ENCODE peak calls at places on chromosomes 4 and X, in seven cellular contexts. E, F, R, A, Y, G and T are unnamed samples.

GRCh38 chr4:48025005-48025404 is 8.4 kb downstream of the NIPAL1 start:
- DNase-seq in A (no peak), R (no peak), G (no peak), E (no peak), Y (no peak), F (no peak), T (no peak)

GRCh38 chr4:185387957-185388356 is 7.8 kb downstream of the LRP2BP start:
- DNase-seq in G (no peak), A (no peak), F (no peak), Y (no peak), R (no peak), E (no peak), T (no peak)

GRCh38 chr4:1843852-1844251 is 12.1 kb downstream of the LETM1 start:
- DNase-seq in A (no peak), G (no peak), Y (no peak), R (no peak), F (no peak), E (no peak), T (no peak)

GRCh38 chrX:21963736-21964135 is 23.2 kb downstream of the SMS start:
- DNase-seq in F (no peak), Y (no peak), G (no peak), R (no peak), A (no peak), E (no peak), T (no peak)

GRCh38 chr4:82893942-82894341 is 3.0 kb upstream of the SEC31A start:
- DNase-seq in E (no peak), G (peak), Y (no peak), A (no peak), F (no peak), R (no peak), T (no peak)

GRCh38 chr4:119728692-119729593 is 100.3 kb upstream of the PDE5A start:
- DNase-seq in F (no peak), A (no peak), G (no peak), R (no peak), Y (no peak), E (no peak), T (peak)

GRCh38 chrX:139204576-139204902 is 326.0 kb upstream of the F9 start:
- DNase-seq in F (no peak), R (no peak), E (no peak), Y (no peak), G (no peak), A (no peak), T (no peak)

GRCh38 chr4:5158391-5158770 is 107.1 kb downstream of the STK32B start:
- DNase-seq in A (no peak), E (peak), G (peak), F (no peak), Y (no peak), R (no peak), T (no peak)

GRCh38 chrX:104137496-104137895 is 19.3 kb downstream of the SLC25A53 start:
- DNase-seq in R (no peak), F (peak), E (peak), Y (peak), A (no peak), G (no peak), T (no peak)

GRCh38 chr4:141802324-141802723 is 165.9 kb downstream of the IL15 start:
- DNase-seq in A (no peak), F (no peak), G (no peak), Y (no peak), E (peak), R (no peak), T (no peak)

GRCh38 chrX:49876750-49877149 is 2.5 kb upstream of the USP27X start:
- DNase-seq in Y (peak), E (peak), A (no peak), G (peak), F (peak), R (peak), T (peak)

GRCh38 chr4:2284161-2284933 is 22.4 kb upstream of the MXD4 start:
- DNase-seq in F (no peak), Y (no peak), G (no peak), R (no peak), A (no peak), E (no peak), T (no peak)

GRCh38 chr4:82043081-82043808 is 330.5 kb downstream of the HNRNPD start:
- DNase-seq in F (no peak), A (no peak), E (no peak), G (peak), R (no peak), Y (peak), T (no peak)

GRCh38 chr4:14072506-14072905 is 445.0 kb upstream of the BOD1L1 start:
- DNase-seq in E (no peak), Y (no peak), A (no peak), G (no peak), R (no peak), F (no peak), T (no peak)

GRCh38 chr4:26048378-26048882 is 134.4 kb downstream of the SMIM20 start:
- DNase-seq in R (peak), E (no peak), Y (no peak), G (no peak), A (no peak), F (no peak), T (no peak)

GRCh38 chr4:37889849-37890500 is 909 bp upstream of the TBC1D1 start:
- DNase-seq in F (no peak), A (no peak), E (no peak), R (peak), G (no peak), Y (peak), T (no peak)

GRCh38 chr4:145823743-145824142 is 114.9 kb downstream of the ZNF827 start:
- DNase-seq in Y (no peak), G (no peak), R (no peak), A (no peak), F (no peak), E (no peak), T (no peak)

GRCh38 chr4:4670869-4671268 is 129.0 kb upstream of the STX18 start:
- DNase-seq in A (no peak), R (no peak), G (peak), F (no peak), Y (no peak), E (no peak), T (no peak)

GRCh38 chrX:3757510-3758025 is 44.1 kb upstream of the PRKX start:
- DNase-seq in Y (no peak), E (no peak), F (no peak), G (no peak), A (no peak), R (no peak), T (no peak)

GRCh38 chrX:136619889-136620505 is 28.0 kb upstream of the CD40LG start:
- DNase-seq in F (no peak), A (no peak), Y (no peak), G (no peak), R (no peak), E (no peak), T (no peak)

GRCh38 chrX:84248226-84248625 is 60.2 kb upstream of the RPS6KA6 start:
- DNase-seq in E (no peak), F (no peak), R (no peak), G (no peak), Y (no peak), A (no peak), T (no peak)

GRCh38 chr4:8010618-8011017 is 71.0 kb upstream of the AFAP1 start:
- DNase-seq in A (no peak), F (no peak), G (peak), E (no peak), Y (no peak), R (peak), T (no peak)

GRCh38 chrX:8868070-8868795 is 67.0 kb upstream of the FAM9A start:
- DNase-seq in Y (no peak), F (no peak), G (no peak), A (no peak), R (no peak), E (peak), T (no peak)

GRCh38 chr4:45527160-45527559 is 596.7 kb downstream of the GABRG1 start:
- DNase-seq in F (no peak), A (no peak), Y (no peak), E (no peak), G (no peak), R (no peak), T (no peak)

GRCh38 chr4:77582151-77582550 is 23.5 kb upstream of the CXCL13 start:
- DNase-seq in F (no peak), A (no peak), E (no peak), R (no peak), Y (no peak), G (no peak), T (no peak)

GRCh38 chr4:77591532-77591931 is 14.1 kb upstream of the CXCL13 start:
- DNase-seq in R (no peak), A (no peak), E (no peak), F (no peak), G (no peak), Y (no peak), T (no peak)

GRCh38 chr4:77581724-77582123 is 23.9 kb upstream of the CXCL13 start:
- DNase-seq in Y (no peak), G (no peak), F (no peak), R (no peak), A (no peak), E (no peak), T (no peak)

GRCh38 chr4:77582716-77583115 is 22.9 kb upstream of the CXCL13 start:
- DNase-seq in Y (no peak), E (peak), G (no peak), A (no peak), F (no peak), R (no peak), T (no peak)

GRCh38 chr4:77586953-77587383 is 18.7 kb upstream of the CXCL13 start:
- DNase-seq in R (no peak), Y (no peak), A (no peak), E (peak), F (no peak), G (no peak), T (no peak)
- TF ChIP-seq REST in R (no peak), Y (no peak), A (no peak), E (no peak), F (no peak), G (no peak), T (no peak)

GRCh38 chrX:143633530-143634372 is 2.1 kb downstream of the SLITRK4 start:
- DNase-seq in A (no peak), Y (peak), R (no peak), G (no peak), F (no peak), E (no peak), T (no peak)
- TF ChIP-seq REST in A (no peak), Y (no peak), R (no peak), G (no peak), F (no peak), E (no peak), T (no peak)

DNA sequence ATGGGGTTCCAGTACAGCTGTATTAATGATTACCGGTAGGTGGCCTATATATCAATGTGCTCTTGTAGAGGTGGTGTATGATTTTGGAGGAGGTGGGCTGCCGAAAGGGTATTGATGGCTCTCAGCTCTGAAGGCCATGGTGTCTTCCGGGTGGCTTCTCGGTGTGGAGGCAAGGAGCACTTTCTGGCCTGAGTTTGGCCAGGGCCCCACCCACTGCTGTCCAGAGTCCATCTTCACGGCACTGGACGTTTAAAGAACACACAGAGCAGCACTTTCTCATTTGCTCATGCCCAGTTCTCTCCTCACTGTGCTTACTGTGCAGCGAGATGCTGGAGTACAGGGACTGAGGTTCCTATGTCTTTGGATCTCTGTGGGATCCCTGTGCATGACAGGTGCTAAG is 16.1 kb downstream of the BST1 start:
- DNase-seq in R (no peak), E (no peak), G (peak), A (no peak), Y (no peak), F (no peak), T (no peak)
- TF ChIP-seq REST in R (no peak), E (no peak), G (no peak), A (no peak), Y (no peak), F (no peak), T (no peak)

DNA sequence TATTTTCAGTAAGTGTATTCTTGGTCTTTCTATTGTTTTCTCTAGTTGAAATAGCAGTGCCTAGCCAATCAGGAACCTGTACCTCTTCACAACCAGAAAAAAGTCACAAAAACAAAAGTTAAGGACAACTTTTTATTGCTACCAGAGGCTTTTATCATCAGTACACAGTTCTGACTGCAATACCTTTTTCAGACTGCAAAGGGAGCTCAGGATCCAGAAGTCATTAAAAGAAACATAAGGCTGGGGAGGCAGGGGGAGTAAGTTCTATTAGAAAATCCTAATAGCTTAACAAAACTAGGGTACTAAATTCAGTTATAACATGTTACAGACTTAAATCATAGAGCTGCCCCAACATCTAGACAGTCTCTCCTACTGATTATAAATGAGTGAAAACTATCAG is 28.8 kb downstream of the CCNI start:
- DNase-seq in A (no peak), R (peak), E (no peak), G (peak), F (no peak), Y (peak), T (no peak)
- TF ChIP-seq REST in A (no peak), R (no peak), E (no peak), G (no peak), F (no peak), Y (no peak), T (no peak)

DNA sequence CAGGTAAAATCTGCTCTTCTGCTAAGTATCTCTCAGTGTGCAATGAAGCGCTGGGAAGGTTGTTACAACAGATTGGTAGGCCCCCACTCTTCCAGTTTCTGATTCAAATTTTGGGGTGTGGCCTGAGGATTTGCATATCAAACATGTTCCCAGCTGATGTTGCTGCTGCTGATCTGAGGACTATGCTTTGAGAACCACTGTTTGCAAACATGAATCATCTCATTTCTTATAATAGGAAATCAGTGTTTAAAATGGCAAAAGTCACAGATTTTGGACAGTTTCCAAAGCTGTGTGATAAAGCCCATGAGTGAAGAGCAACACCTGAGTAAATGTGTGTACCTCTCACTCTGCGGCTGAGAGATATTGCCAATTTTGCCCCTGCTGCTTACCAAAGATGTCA is 36.2 kb upstream of the NDNF start:
- DNase-seq in R (no peak), E (no peak), G (no peak), F (no peak), A (no peak), Y (no peak), T (no peak)
- TF ChIP-seq REST in R (no peak), E (no peak), G (no peak), F (no peak), A (no peak), Y (no peak), T (no peak)

GRCh38 chr4:186881521-186882220 is 158.0 kb upstream of the FAT1 start:
- DNase-seq in Y (no peak), E (no peak), R (no peak), G (no peak), A (no peak), F (peak), T (no peak)
- TF ChIP-seq REST in Y (no peak), E (no peak), R (no peak), G (no peak), A (no peak), F (no peak), T (no peak)